ENCODE peak calls at places on chromosomes 13 and 19, in seven cellular contexts. Z, B, F, R, T, K and P are unnamed samples.

GRCh38 chr19:52735734-52736133 is 890 bp upstream of the ZNF611 start:
- DNase-seq in Z (no peak), B (peak; percentile 88), F (no peak), R (peak; percentile 61), T (peak; percentile 81), K (peak; percentile 38), P (peak; percentile 80)

GRCh38 chr13:30123575-30123974 is 183.8 kb downstream of the KATNAL1 start:
- DNase-seq in Z (no peak), B (peak; percentile 58), F (no peak), R (no peak), T (no peak), K (no peak), P (no peak)

GRCh38 chr13:21071015-21071414 is 9.6 kb upstream of the LATS2 start:
- DNase-seq in Z (no peak), B (no peak), F (no peak), R (no peak), T (no peak), K (no peak), P (no peak)

GRCh38 chr19:43719918-43720317 is 4.0 kb downstream of the IRGC start:
- DNase-seq in Z (no peak), B (no peak), F (no peak), R (no peak), T (no peak), K (no peak), P (no peak)

GRCh38 chr13:109394311-109394988 is 391.9 kb downstream of the IRS2 start:
- DNase-seq in Z (peak; percentile 18), B (no peak), F (no peak), R (no peak), T (no peak), K (no peak), P (no peak)

GRCh38 chr13:76942363-76942762 is 5.9 kb upstream of the ACOD1 start:
- DNase-seq in Z (no peak), B (no peak), F (no peak), R (no peak), T (no peak), K (no peak), P (no peak)

GRCh38 chr19:35904312-35905068 is 2.2 kb downstream of the HCST start:
- DNase-seq in Z (no peak), B (peak; percentile 19), F (no peak), R (no peak), T (no peak), K (no peak), P (no peak)

GRCh38 chr19:41997121-41997850 is 3.3 kb upstream of the ATP1A3 start:
- DNase-seq in Z (peak; percentile 22), B (peak; percentile 86), F (no peak), R (peak; percentile 51), T (peak; percentile 47), K (peak; percentile 28), P (no peak)

GRCh38 chr19:23054456-23054855 is 51.5 kb upstream of the ZNF728 start:
- DNase-seq in Z (no peak), B (no peak), F (no peak), R (no peak), T (no peak), K (no peak), P (no peak)

GRCh38 chr13:114167445-114167844 is 11.6 kb upstream of the CFAP97D2 start:
- DNase-seq in Z (peak; percentile 38), B (no peak), F (no peak), R (no peak), T (no peak), K (no peak), P (no peak)

GRCh38 chr13:97161832-97162231 is 60.3 kb upstream of the MBNL2 start:
- DNase-seq in Z (no peak), B (no peak), F (no peak), R (no peak), T (no peak), K (no peak), P (no peak)

GRCh38 chr13:41897126-41897525 is 63.8 kb downstream of the VWA8 start:
- DNase-seq in Z (peak; percentile 24), B (no peak), F (no peak), R (no peak), T (no peak), K (no peak), P (no peak)

GRCh38 chr13:46119883-46120614 is 15.2 kb upstream of the CPB2 start:
- DNase-seq in Z (peak; percentile 19), B (no peak), F (peak; percentile 39), R (peak; percentile 65), T (no peak), K (no peak), P (no peak)

GRCh38 chr19:19647037-19647835 is 3.8 kb upstream of the GMIP start:
- DNase-seq in Z (no peak), B (peak; percentile 77), F (no peak), R (no peak), T (no peak), K (no peak), P (no peak)

GRCh38 chr19:21328402-21328801 is 808 bp downstream of the ZNF708 start:
- DNase-seq in Z (no peak), B (no peak), F (no peak), R (no peak), T (no peak), K (no peak), P (no peak)

GRCh38 chr19:29525901-29526729 is at the start of gene VSTM2B:
- DNase-seq in Z (no peak), B (no peak), F (no peak), R (no peak), T (no peak), K (no peak), P (no peak)

GRCh38 chr19:35928507-35928906 is 7.7 kb upstream of the LRFN3 start:
- DNase-seq in Z (no peak), B (peak; percentile 14), F (no peak), R (no peak), T (no peak), K (no peak), P (no peak)

GRCh38 chr19:10270616-10271394 is at the start of gene ICAM1:
- DNase-seq in Z (peak; percentile 66), B (peak; percentile 96), F (no peak), R (peak; percentile 64), T (peak; percentile 84), K (peak; percentile 77), P (peak; percentile 79)

GRCh38 chr19:49009828-49010227 is 7.1 kb downstream of the LHB start:
- DNase-seq in Z (no peak), B (no peak), F (no peak), R (no peak), T (no peak), K (no peak), P (no peak)

GRCh38 chr19:49004964-49005614 is 11.4 kb downstream of the RUVBL2 start:
- DNase-seq in Z (no peak), B (no peak), F (no peak), R (no peak), T (no peak), K (no peak), P (no peak)

GRCh38 chr19:49004133-49004532 is 10.4 kb downstream of the RUVBL2 start:
- DNase-seq in Z (no peak), B (no peak), F (no peak), R (no peak), T (no peak), K (no peak), P (no peak)

GRCh38 chr19:49010453-49010852 is 6.4 kb downstream of the LHB start:
- DNase-seq in Z (no peak), B (no peak), F (no peak), R (no peak), T (no peak), K (no peak), P (no peak)

DNA sequence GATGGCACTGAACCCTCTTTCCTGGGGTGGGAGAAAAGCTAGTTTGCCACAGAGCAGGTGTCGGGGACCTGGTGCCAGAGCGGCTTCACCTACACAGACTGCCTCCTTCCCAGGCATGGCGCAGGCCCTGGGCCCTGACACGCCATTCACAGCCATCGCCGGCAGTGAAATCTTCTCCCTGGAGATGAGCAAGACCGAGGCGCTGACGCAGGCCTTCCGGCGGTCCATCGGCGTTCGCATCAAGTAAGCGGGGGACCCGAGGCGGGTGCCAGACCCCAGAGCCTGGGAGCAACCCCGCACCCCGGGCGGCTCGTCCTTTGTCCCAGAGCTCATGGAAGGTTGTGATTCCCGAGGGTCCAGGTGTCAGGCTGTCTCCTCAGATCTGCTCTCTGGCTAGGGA is 10.0 kb downstream of the LHB start:
- DNase-seq in Z (no peak), B (no peak), F (no peak), R (no peak), T (no peak), K (no peak), P (no peak)
- H3K27me3 ChIP-seq in Z (no peaks in the 10 kb centered on the region), B (no peaks in the 10 kb centered on the region), F (no peaks in the 10 kb centered on the region), R (no peaks in the 10 kb centered on the region), T (no peaks in the 10 kb centered on the region), K (no peaks in the 10 kb centered on the region), P (no peaks in the 10 kb centered on the region)

GRCh38 chr19:2477732-2478191 is 1.8 kb downstream of the GADD45B start:
- DNase-seq in Z (peak; percentile 49), B (no peak), F (no peak), R (no peak), T (no peak), K (peak; percentile 61), P (no peak)

GRCh38 chr19:2478324-2478755 is 2.4 kb downstream of the GADD45B start:
- DNase-seq in Z (peak; percentile 64), B (no peak), F (no peak), R (peak; percentile 89), T (peak; percentile 61), K (peak; percentile 81), P (peak; percentile 89)

GRCh38 chr19:2475702-2476450 is at the start of gene GADD45B:
- DNase-seq in Z (peak; percentile 97), B (peak; percentile 98), F (peak; percentile 95), R (peak; percentile 99), T (peak; percentile 98), K (peak; percentile 98), P (peak; percentile 99)

GRCh38 chr19:2476451-2477140 is 669 bp downstream of the GADD45B start:
- DNase-seq in Z (peak; percentile 74), B (peak; percentile 88), F (no peak), R (peak; percentile 52), T (peak; percentile 49), K (peak; percentile 73), P (peak; percentile 62)

GRCh38 chr19:2477141-2477710 is 1.3 kb downstream of the GADD45B start:
- DNase-seq in Z (peak; percentile 34), B (peak; percentile 90), F (no peak), R (peak; percentile 62), T (peak; percentile 57), K (peak; percentile 77), P (no peak)
- H3K27me3 ChIP-seq in Z (no peaks in the 10 kb centered on the region), B (no peaks in the 10 kb centered on the region), F (no peaks in the 10 kb centered on the region), R (no peaks in the 10 kb centered on the region), T (no peaks in the 10 kb centered on the region), K (no peaks in the 10 kb centered on the region), P (no peaks in the 10 kb centered on the region)

GRCh38 chr13:53204598-53204997 is 176.0 kb downstream of the OLFM4 start:
- DNase-seq in Z (no peak), B (no peak), F (no peak), R (no peak), T (no peak), K (no peak), P (no peak)
- H3K27me3 ChIP-seq in Z (no peaks in the 10 kb centered on the region), B (peaks cover 44% of the 10 kb centered on the region), F (no peaks in the 10 kb centered on the region), R (no peaks in the 10 kb centered on the region), T (peaks cover 52% of the 10 kb centered on the region), K (peaks cover 19% of the 10 kb centered on the region), P (peaks cover 49% of the 10 kb centered on the region)

DNA sequence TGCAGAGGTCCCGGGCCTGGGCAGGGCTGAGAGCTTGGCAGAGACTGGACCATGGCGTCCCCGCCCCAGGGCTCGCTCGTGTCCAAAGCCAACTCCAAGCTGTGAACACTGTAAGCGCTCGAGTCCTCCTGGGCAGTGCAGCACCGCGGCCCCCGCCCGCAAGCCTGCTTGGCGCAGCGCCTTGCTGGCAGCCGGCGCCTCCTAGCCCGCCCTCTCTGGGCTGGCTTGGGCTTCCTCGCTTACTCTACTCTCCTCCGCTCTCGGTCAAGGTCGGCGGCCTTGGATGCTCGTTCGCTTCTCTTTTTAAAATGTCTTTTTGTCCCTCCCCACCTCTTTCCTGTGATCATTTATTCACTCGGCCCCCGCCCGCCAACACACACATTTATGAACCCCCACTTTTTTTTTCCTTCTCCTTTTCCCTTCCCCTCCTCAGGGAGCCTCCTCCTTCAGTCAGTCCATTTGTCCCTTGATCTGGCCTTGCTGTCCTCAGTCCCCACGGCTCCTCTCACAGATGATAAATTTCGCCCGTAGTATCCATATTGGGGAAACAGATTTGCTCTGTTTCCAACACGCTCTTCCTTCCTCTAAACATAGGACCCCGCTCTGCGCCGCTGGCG is 1.9 kb downstream of the GSX1 start:
- DNase-seq in Z (no peak), B (peak; percentile 70), F (no peak), R (no peak), T (no peak), K (no peak), P (no peak)
- H3K27me3 ChIP-seq in Z (peaks cover 87% of the 10 kb centered on the region), B (peaks cover 99% of the 10 kb centered on the region), F (no peaks in the 10 kb centered on the region), R (no peaks in the 10 kb centered on the region), T (peaks cover 100% of the 10 kb centered on the region), K (peaks cover 94% of the 10 kb centered on the region), P (peaks cover 100% of the 10 kb centered on the region)